ENCODE peak calls at places on chromosomes 11 and 22, in five cellular contexts. H, J, M, D and Y are unnamed samples.

GRCh38 chr11:114257621-114258558 is 38.3 kb upstream of the NNMT start:
- DNase-seq in H (peak; percentile 82), M (peak; percentile 30), J (no peak), D (no peak), Y (peak; percentile 95)

GRCh38 chr11:56624661-56625110 is 10.0 kb upstream of the OR5M1 start:
- DNase-seq in H (peak; percentile 82), M (peak; percentile 89), J (peak; percentile 11), D (peak; percentile 86), Y (peak; percentile 68)

GRCh38 chr22:38350444-38351359 is 33.5 kb upstream of the CSNK1E start:
- DNase-seq in D (no peak), M (no peak), H (no peak), J (no peak), Y (no peak)

GRCh38 chr11:88178211-88178610 is 3.0 kb upstream of the RAB38 start:
- DNase-seq in D (no peak), M (peak; percentile 58), H (no peak), J (no peak), Y (no peak)

GRCh38 chr11:1563149-1563638 is 8.9 kb downstream of the DUSP8 start:
- DNase-seq in H (no peak), M (no peak), D (no peak), J (no peak), Y (no peak)

GRCh38 chr11:65083134-65083833 is 556 bp downstream of the CDCA5 start:
- DNase-seq in H (no peak), D (no peak), J (peak; percentile 43), M (peak; percentile 30), Y (peak; percentile 18)

GRCh38 chr11:119493712-119494111 is 70.7 kb upstream of the THY1 start:
- DNase-seq in D (peak; percentile 69), H (peak; percentile 88), J (peak; percentile 7), M (peak; percentile 67), Y (peak; percentile 85)

GRCh38 chr11:35390737-35391682 is 28.3 kb downstream of the SLC1A2 start:
- DNase-seq in J (no peak), M (peak; percentile 89), D (peak; percentile 92), H (peak; percentile 72), Y (no peak)

GRCh38 chr11:18277560-18278271 is 11.7 kb downstream of the SAA1 start:
- DNase-seq in M (no peak), J (no peak), H (no peak), D (no peak), Y (no peak)

GRCh38 chr11:76083563-76084451 is 122.5 kb downstream of the WNT11 start:
- DNase-seq in D (peak; percentile 67), H (peak; percentile 7), M (peak; percentile 36), J (no peak), Y (no peak)

GRCh38 chr22:45905924-45906865 is 70.8 kb downstream of the WNT7B start:
- DNase-seq in D (no peak), M (peak; percentile 91), H (no peak), J (no peak), Y (peak; percentile 67)
- TF ChIP-seq EZH2phosphoT487 in D (no peak), M (no peak), H (no peak), J (no peak), Y (no peak)

GRCh38 chr11:125496465-125496817 is 376 bp upstream of the FEZ1 start:
- DNase-seq in H (no peak), D (no peak), J (no peak), M (no peak), Y (peak; percentile 33)

GRCh38 chr11:125498521-125498920 is 2.5 kb upstream of the FEZ1 start:
- DNase-seq in J (no peak), H (no peak), D (no peak), M (no peak), Y (no peak)

GRCh38 chr11:125494987-125495725 is 909 bp downstream of the FEZ1 start:
- DNase-seq in D (no peak), M (peak; percentile 69), J (no peak), H (peak; percentile 47), Y (peak; percentile 83)

GRCh38 chr11:125494601-125494986 is 1.5 kb downstream of the FEZ1 start:
- DNase-seq in H (no peak), D (no peak), J (no peak), M (no peak), Y (peak; percentile 42)

DNA sequence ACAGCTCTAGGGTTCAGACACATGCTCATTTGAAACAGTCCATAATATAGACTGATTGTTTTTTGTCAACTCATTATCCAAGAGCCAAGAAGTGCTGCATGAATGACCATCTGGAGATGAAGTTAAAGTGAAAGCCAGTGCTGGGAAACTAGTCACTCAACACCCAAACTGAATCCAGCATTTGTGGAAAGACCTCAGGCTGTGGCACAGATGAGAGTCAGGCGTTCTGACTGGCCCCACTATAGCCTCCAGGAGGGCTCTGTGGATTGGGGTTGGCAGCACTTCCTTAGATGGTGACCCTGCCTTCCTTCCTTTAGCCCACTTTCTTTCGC is 2.1 kb downstream of the FEZ1 start:
- DNase-seq in J (no peak), D (no peak), M (no peak), H (no peak), Y (peak; percentile 15)
- TF ChIP-seq EZH2phosphoT487 in J (no peak), D (no peak), M (no peak), H (no peak), Y (no peak)

DNA sequence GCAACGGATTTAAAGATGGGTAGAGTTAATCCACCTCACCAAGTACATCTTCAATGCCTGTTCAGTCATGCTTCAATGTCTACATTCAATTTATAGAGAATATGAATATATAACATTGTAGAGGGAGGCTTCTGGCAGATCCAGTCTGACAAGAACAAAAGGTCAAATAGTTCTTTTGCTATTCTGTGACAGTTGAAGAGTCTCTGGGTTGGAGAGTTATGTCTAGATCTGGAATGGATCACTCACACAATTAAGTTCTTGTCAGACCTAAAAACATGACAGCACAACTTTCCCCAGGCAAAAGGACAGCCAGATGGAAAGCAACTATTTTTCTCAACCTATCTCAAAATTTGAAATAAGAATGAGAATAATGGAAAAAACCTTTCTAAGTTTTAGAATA is 15.3 kb upstream of the GAB2 start:
- DNase-seq in M (no peak), H (no peak), D (no peak), J (no peak), Y (no peak)
- TF ChIP-seq EZH2phosphoT487 in M (no peak), H (no peak), D (no peak), J (no peak), Y (no peak)

GRCh38 chr22:33101550-33101949 is 43.4 kb upstream of the SYN3 start:
- DNase-seq in J (no peak), D (no peak), H (no peak), M (no peak), Y (no peak)
- TF ChIP-seq EZH2phosphoT487 in J (no peak), D (no peak), H (no peak), M (no peak), Y (no peak)

GRCh38 chr11:44694443-44694842 is 32.3 kb upstream of the TSPAN18 start:
- DNase-seq in D (no peak), J (no peak), H (no peak), M (no peak), Y (no peak)
- TF ChIP-seq EZH2phosphoT487 in D (no peak), J (no peak), H (no peak), M (no peak), Y (no peak)

GRCh38 chr11:83060965-83061364 is 10.7 kb downstream of the RAB30 start:
- DNase-seq in H (no peak), J (no peak), M (no peak), D (no peak), Y (no peak)

GRCh38 chr11:83064011-83064410 is 7.7 kb downstream of the RAB30 start:
- DNase-seq in H (no peak), M (no peak), J (no peak), D (no peak), Y (no peak)

GRCh38 chr11:83068573-83068972 is 3.1 kb downstream of the RAB30 start:
- DNase-seq in D (no peak), M (no peak), H (no peak), J (no peak), Y (no peak)

GRCh38 chr11:83061883-83062282 is 9.8 kb downstream of the RAB30 start:
- DNase-seq in J (peak; percentile 78), H (no peak), M (no peak), D (no peak), Y (no peak)

DNA sequence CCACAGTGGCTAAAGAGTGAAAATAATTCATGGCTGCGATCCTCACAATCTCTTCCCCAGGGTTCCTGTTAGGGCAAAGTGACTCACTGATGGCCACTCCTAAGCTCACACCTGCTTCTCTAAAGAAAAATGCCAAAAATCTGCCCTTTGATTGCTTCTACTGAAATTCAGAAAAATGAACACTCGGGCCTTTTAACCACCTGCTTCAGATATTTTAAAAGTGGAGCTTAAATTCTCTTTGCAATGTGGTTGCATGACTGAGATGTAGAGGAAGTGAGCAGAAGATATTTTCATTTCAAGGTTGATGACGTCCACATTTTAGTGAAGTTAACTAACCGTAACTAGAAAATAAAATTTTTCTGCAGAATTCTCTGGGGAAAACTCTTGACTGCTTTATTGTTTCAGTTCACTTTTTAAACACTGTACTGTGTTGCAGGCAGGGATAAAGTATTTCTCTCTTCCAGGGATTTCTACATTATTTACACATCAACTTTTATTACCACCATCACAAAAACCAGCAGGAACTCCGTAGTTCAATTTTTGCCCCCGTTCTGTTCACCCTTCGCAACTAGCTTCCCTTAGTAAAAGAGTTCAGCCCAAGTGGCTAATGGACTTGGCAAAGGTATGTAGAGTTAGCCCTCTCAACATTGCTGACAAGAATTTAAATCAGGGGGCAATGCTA is 8.5 kb downstream of the RAB30 start:
- DNase-seq in H (no peak), D (peak; percentile 36), M (peak; percentile 68), J (peak; percentile 96), Y (no peak)
- TF ChIP-seq EZH2phosphoT487 in H (no peak), D (no peak), M (no peak), J (no peak), Y (no peak)

DNA sequence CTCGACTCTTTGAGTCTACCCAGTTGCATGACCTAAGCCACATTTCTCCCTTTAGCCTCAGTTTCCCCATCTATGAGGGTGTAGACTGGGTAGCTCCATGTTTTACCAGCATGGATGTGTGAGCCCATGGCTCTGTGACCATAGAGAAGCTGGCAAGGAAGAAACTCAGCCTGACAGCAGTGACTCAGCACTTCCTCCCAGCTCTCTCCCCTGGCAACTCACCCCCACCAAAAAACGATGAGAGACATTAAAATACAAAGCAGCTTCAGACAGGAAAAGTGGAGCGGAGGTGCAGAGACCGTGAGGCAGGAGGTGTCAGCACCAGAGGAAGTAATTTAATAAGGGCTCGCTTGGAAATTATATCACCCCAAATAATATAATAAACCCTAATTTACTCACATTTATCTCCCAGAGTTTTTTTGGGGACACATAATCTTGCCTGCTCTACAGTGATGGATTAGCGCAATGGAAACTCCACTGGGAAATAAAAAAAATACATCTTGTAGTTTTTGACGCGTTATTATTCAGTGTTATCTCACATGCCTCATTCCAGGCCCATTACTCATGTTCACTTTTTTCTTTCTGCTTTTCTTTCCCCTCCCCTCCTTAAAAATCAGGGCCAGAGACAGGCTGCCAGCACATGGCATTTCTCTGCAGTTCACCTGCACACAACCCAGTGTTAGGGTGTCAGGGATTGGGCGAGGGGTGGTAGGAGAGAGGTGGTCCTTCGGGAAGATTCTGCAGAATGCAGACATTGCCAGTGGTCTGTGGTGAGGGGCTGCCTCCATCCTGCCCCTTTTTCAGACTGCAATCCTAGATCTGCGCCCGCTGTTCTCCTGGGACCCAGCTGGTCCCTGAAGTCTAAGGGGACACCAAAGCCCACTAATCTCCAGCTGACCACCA is 170.8 kb downstream of the BUD13 start:
- DNase-seq in D (no peak), M (peak; percentile 36), J (no peak), H (no peak), Y (no peak)
- TF ChIP-seq EZH2phosphoT487 in D (no peak), M (no peak), J (no peak), H (no peak), Y (no peak)